ENCODE peak calls at places on chromosome 14, in six cellular contexts. D, M, P, E, L and B are unnamed samples.

GRCh38 chr14:36052063-36052462 is 124.5 kb downstream of the PTCSC3 start:
- DNase-seq in D (no peak), M (no peak), P (no peak), E (no peak), L (no peak), B (no peak)

GRCh38 chr14:90583427-90583826 is 186.6 kb downstream of the CALM1 start:
- DNase-seq in D (no peak), M (no peak), P (no peak), E (no peak), L (no peak), B (no peak)

GRCh38 chr14:38248629-38249028 is 7.3 kb downstream of the CLEC14A start:
- DNase-seq in D (no peak), M (no peak), P (no peak), E (no peak), L (no peak), B (no peak)

GRCh38 chr14:101494826-101495225 is 66.5 kb upstream of the DIO3 start:
- DNase-seq in D (no peak), M (no peak), P (peak; percentile 30), E (no peak), L (no peak), B (no peak)

GRCh38 chr14:54252072-54252730 is 144.6 kb upstream of the CDKN3 start:
- DNase-seq in D (no peak), M (no peak), P (no peak), E (peak; percentile 98), L (no peak), B (no peak)

GRCh38 chr14:91244501-91244901 is at the start of gene GPR68:
- DNase-seq in D (no peak), M (peak; percentile 15), P (peak; percentile 79), E (peak; percentile 76), L (no peak), B (no peak)

GRCh38 chr14:65555358-65555757 is 142.8 kb downstream of the FUT8 start:
- DNase-seq in D (no peak), M (no peak), P (no peak), E (no peak), L (no peak), B (no peak)

GRCh38 chr14:67497216-67497615 is 8.7 kb upstream of the TMEM229B start:
- DNase-seq in D (no peak), M (no peak), P (no peak), E (no peak), L (no peak), B (no peak)

GRCh38 chr14:101476931-101477553 is 84.3 kb upstream of the DIO3 start:
- DNase-seq in D (peak; percentile 93), M (no peak), P (peak; percentile 56), E (no peak), L (no peak), B (peak; percentile 51)

GRCh38 chr14:29222671-29223268 is 456.2 kb downstream of the FOXG1 start:
- DNase-seq in D (no peak), M (peak; percentile 8), P (no peak), E (peak; percentile 62), L (no peak), B (no peak)

GRCh38 chr14:35932659-35933159 is 106.6 kb downstream of the BRMS1L start:
- DNase-seq in D (no peak), M (no peak), P (no peak), E (no peak), L (no peak), B (no peak)

GRCh38 chr14:78782551-78782950 is 612.4 kb downstream of the NRXN3 start:
- DNase-seq in D (no peak), M (no peak), P (no peak), E (no peak), L (no peak), B (no peak)

GRCh38 chr14:70753518-70753953 is 55.8 kb downstream of the MAP3K9 start:
- DNase-seq in D (peak; percentile 53), M (no peak), P (no peak), E (no peak), L (no peak), B (no peak)

GRCh38 chr14:22472935-22473854 is 115.8 kb downstream of the DAD1 start:
- DNase-seq in D (no peak), M (peak; percentile 22), P (no peak), E (no peak), L (no peak), B (peak; percentile 65)

GRCh38 chr14:57692671-57693070 is 173.2 kb downstream of the SLC35F4 start:
- DNase-seq in D (no peak), M (no peak), P (no peak), E (peak; percentile 54), L (no peak), B (no peak)

GRCh38 chr14:59632381-59632780 is 55.8 kb upstream of the CCDC175 start:
- DNase-seq in D (no peak), M (no peak), P (no peak), E (peak; percentile 7), L (no peak), B (no peak)

GRCh38 chr14:90539996-90540395 is 143.2 kb downstream of the CALM1 start:
- DNase-seq in D (no peak), M (no peak), P (peak; percentile 35), E (no peak), L (no peak), B (no peak)

GRCh38 chr14:68681256-68681655 is 111.6 kb downstream of the ZFP36L1 start:
- DNase-seq in D (no peak), M (no peak), P (no peak), E (no peak), L (no peak), B (no peak)

GRCh38 chr14:68945585-68946289 is 33.4 kb downstream of the ACTN1 start:
- DNase-seq in D (no peak), M (no peak), P (no peak), E (no peak), L (no peak), B (peak; percentile 74)

GRCh38 chr14:52272375-52272774 is 4.9 kb downstream of the PTGDR start:
- DNase-seq in D (no peak), M (no peak), P (no peak), E (no peak), L (no peak), B (no peak)

GRCh38 chr14:42950363-42950762 is 1343.7 kb downstream of the LRFN5 start:
- DNase-seq in D (no peak), M (no peak), P (no peak), E (no peak), L (no peak), B (no peak)

GRCh38 chr14:76996563-76997146 is 31.9 kb downstream of the IRF2BPL start:
- DNase-seq in D (no peak), M (no peak), P (no peak), E (no peak), L (no peak), B (no peak)

GRCh38 chr14:76995279-76996035 is 33.1 kb downstream of the IRF2BPL start:
- DNase-seq in D (no peak), M (peak; percentile 24), P (no peak), E (no peak), L (no peak), B (no peak)

GRCh38 chr14:76997257-76997970 is 31.1 kb downstream of the IRF2BPL start:
- DNase-seq in D (no peak), M (no peak), P (no peak), E (peak; percentile 36), L (no peak), B (no peak)

GRCh38 chr14:77000340-77001235 is 27.9 kb downstream of the IRF2BPL start:
- DNase-seq in D (no peak), M (peak; percentile 11), P (no peak), E (peak; percentile 59), L (no peak), B (no peak)

GRCh38 chr14:76998777-76999366 is 29.6 kb downstream of the IRF2BPL start:
- DNase-seq in D (no peak), M (no peak), P (no peak), E (no peak), L (no peak), B (no peak)
- H3K27ac ChIP-seq in D (no peak overlapping the region), M (no peak overlapping the region), P (no peak overlapping the region), E (no peak overlapping the region), L (no peak overlapping the region), B (no peak overlapping the region)

DNA sequence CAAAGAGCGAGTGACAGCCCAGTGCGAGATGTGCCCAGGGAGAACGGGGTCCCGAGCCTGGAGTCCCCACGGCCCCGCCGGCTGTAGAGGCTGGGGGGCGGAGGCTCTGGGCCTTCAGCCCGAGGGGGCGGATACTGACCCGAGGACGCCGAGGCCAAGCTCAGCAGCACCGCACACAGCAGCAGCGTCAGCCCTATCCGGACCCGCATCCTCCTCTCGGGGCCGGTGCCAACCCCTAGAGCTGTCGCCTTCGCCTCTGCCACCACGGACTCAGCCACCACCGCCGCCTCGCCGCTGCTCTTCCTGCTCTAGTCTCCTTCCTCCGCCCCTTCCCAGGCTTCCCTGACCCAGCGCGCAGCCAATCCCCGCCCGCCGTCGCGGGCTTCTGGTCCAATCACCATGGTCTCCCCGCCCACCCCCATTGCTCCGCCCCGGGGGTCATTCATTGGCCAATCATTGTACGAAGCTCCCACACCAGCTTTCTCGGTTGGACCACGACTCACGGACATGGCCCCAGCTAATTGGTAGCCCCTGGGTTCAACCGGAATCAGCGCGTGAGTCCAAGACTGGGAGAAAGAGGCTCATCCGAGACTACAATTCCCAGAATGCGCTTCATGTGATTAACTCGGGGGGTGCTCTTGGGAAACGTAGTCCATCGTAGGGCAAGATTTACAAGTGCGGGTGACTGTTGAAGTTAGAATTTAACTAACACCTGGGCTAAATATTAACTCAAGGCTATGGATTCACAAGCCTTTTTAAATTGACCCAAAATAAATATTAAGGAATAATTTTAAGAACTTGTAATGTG is at the start of gene SEL1L:
- DNase-seq in D (peak; percentile 100), M (peak; percentile 99), P (peak; percentile 98), E (peak; percentile 99), L (peak; percentile 100), B (peak; percentile 100)
- H3K27ac ChIP-seq in D (peak within 1 kb of the TSS; percentile 64), M (no peak within 1 kb of the TSS), P (peak within 1 kb of the TSS; percentile 90), E (peak within 1 kb of the TSS; percentile 44), L (peak within 1 kb of the TSS; percentile 64), B (peak within 1 kb of the TSS; percentile 76)

GRCh38 chr14:76931629-76932402 is 96.7 kb downstream of the IRF2BPL start:
- DNase-seq in D (no peak), M (no peak), P (no peak), E (no peak), L (no peak), B (no peak)

GRCh38 chr14:76933515-76933914 is 95.0 kb downstream of the IRF2BPL start:
- DNase-seq in D (no peak), M (no peak), P (no peak), E (no peak), L (no peak), B (no peak)

GRCh38 chr14:76928301-76928700 is 100.2 kb downstream of the IRF2BPL start:
- DNase-seq in D (no peak), M (no peak), P (no peak), E (no peak), L (no peak), B (no peak)

GRCh38 chr14:76929927-76930326 is 98.6 kb downstream of the IRF2BPL start:
- DNase-seq in D (no peak), M (no peak), P (no peak), E (no peak), L (peak; percentile 61), B (no peak)

DNA sequence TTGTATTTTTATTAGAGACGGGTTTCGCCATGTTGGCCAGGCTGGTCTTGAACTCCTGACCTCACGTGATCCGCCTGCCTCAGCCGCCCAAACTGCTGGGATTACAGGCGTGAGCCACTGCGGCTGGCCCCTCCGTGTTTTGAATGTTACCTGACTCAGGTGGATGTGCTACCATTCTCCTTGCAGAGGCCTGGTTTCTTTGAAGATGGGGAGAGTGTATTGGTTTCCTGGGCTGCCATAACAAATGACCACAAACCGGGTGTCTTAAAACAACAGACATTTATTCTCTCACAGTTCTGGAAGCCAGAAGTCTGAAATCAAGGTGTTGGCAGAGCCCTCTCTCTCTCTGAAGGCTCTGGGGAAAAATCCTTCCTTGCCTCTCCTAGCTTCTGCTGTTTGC is 98.0 kb downstream of the IRF2BPL start:
- DNase-seq in D (no peak), M (no peak), P (no peak), E (no peak), L (no peak), B (no peak)
- H3K27ac ChIP-seq in D (no peak overlapping the region), M (no peak overlapping the region), P (peak overlapping the region; percentile 40), E (no peak overlapping the region), L (peak overlapping the region; percentile 7), B (no peak overlapping the region)

GRCh38 chr14:95875831-95876768 is 532 bp upstream of the TUNAR start:
- DNase-seq in D (no peak), M (peak; percentile 48), P (no peak), E (no peak), L (no peak), B (no peak)
- H3K27ac ChIP-seq in D (no peak overlapping the region), M (no peak overlapping the region), P (no peak overlapping the region), E (no peak overlapping the region), L (no peak overlapping the region), B (no peak overlapping the region)